ENCODE peak calls at places on chromosomes 4 and X, in seven cellular contexts. Z is ELR, N is BJ, A is GM12892, K is NCI-H2081, E is GM12865, W is body of pancreas. M is an unnamed sample.
A peak's percentile ranks its signal among the peaks of the same experiment; 100 is the strongest.

GRCh38 chrX:17397074-17397473 is 22.1 kb downstream of the NHS start:
- DNase-seq in A (no peak), N (no peak), E (no peak), W (no peak), Z (peak; percentile 78), K (no peak), M (no peak)

GRCh38 chr4:161256716-161257115 is 907.1 kb downstream of the FSTL5 start:
- DNase-seq in A (no peak), W (no peak), K (no peak), E (peak; percentile 29), N (no peak), Z (peak; percentile 43), M (no peak)

GRCh38 chr4:113683143-113683542 is 78.4 kb downstream of the CAMK2D start:
- DNase-seq in K (peak; percentile 45), Z (no peak), A (peak; percentile 6), N (no peak), E (peak; percentile 85), W (no peak), M (peak; percentile 48)

GRCh38 chrX:41145920-41146608 is 60.8 kb downstream of the USP9X start:
- DNase-seq in N (peak; percentile 65), A (no peak), Z (peak; percentile 80), E (no peak), K (no peak), W (no peak), M (no peak)

GRCh38 chr4:23884731-23885130 is 5.1 kb downstream of the PPARGC1A start:
- DNase-seq in K (no peak), A (no peak), W (no peak), Z (no peak), N (no peak), E (no peak), M (no peak)

GRCh38 chr4:8776366-8776765 is 95.3 kb downstream of the HMX1 start:
- DNase-seq in N (no peak), A (no peak), Z (no peak), K (no peak), W (no peak), E (no peak), M (no peak)

GRCh38 chrX:107978707-107979307 is 3.4 kb downstream of the TEX13B start:
- DNase-seq in N (no peak), A (no peak), K (peak; percentile 25), Z (peak; percentile 46), W (peak; percentile 3), E (peak; percentile 13), M (no peak)

GRCh38 chr4:37320518-37321235 is 76.1 kb downstream of the NWD2 start:
- DNase-seq in N (no peak), E (no peak), K (no peak), W (no peak), Z (no peak), A (no peak), M (no peak)

GRCh38 chr4:173211222-173211621 is 42.6 kb downstream of the GALNT7 start:
- DNase-seq in N (no peak), W (no peak), K (no peak), A (no peak), Z (peak; percentile 39), E (no peak), M (no peak)

GRCh38 chrX:100368167-100368566 is 41.9 kb downstream of the PCDH19 start:
- DNase-seq in E (peak; percentile 13), W (no peak), K (peak; percentile 41), A (no peak), N (no peak), Z (peak; percentile 0), M (no peak)

GRCh38 chr4:8050555-8051206 is 107.9 kb downstream of the ABLIM2 start:
- DNase-seq in E (no peak), A (no peak), W (peak; percentile 75), Z (no peak), N (no peak), K (peak; percentile 98), M (no peak)

GRCh38 chrX:148530464-148531077 is 30.2 kb downstream of the AFF2 start:
- DNase-seq in W (peak; percentile 3), Z (peak; percentile 17), K (no peak), N (no peak), E (peak; percentile 33), A (no peak), M (no peak)

GRCh38 chr4:114879916-114880315 is 233.5 kb downstream of the NDST4 start:
- DNase-seq in K (peak; percentile 83), Z (no peak), W (no peak), N (no peak), A (no peak), E (no peak), M (no peak)

GRCh38 chr4:2937146-2937857 is 25.9 kb downstream of the NOP14 start:
- DNase-seq in K (no peak), W (peak; percentile 58), N (no peak), Z (peak; percentile 31), E (peak; percentile 85), A (no peak), M (no peak)

GRCh38 chrX:17654116-17654515 is 83.2 kb upstream of the SCML1 start:
- DNase-seq in Z (no peak), K (no peak), E (peak; percentile 11), N (no peak), A (no peak), W (no peak), M (no peak)

M was measured in CD4-positive, alpha-beta T cell.